ENCODE peak calls at places on chromosome 22, in seven cellular contexts. M is OCI-LY7, O is AG09309, C is neural progenitor cell, R is HFFc6, P is progenitor cell of endocrine pancreas, Y is stomach. J is an unnamed sample.

GRCh38 chr22:41668971-41669911 is 19.4 kb downstream of the SNU13 start:
- DNase-seq in M (no peak), O (peak), C (no peak), R (peak), P (no peak), Y (no peak), J (no peak)

GRCh38 chr22:41478473-41478872 is 9.6 kb downstream of the ACO2 start:
- DNase-seq in M (no peak), O (no peak), C (no peak), R (no peak), P (no peak), Y (no peak), J (no peak)

GRCh38 chr22:33919591-33920501 is at the start of gene LARGE1:
- DNase-seq in M (peak), O (no peak), C (peak), R (no peak), P (peak), Y (peak), J (peak)

GRCh38 chr22:43375951-43376455 is 32.8 kb upstream of the SCUBE1 start:
- DNase-seq in M (no peak), O (no peak), C (no peak), R (peak), P (no peak), Y (no peak), J (no peak)

GRCh38 chr22:19721486-19722172 is 1.7 kb upstream of the GP1BB start:
- DNase-seq in M (no peak), O (no peak), C (peak), R (no peak), P (no peak), Y (no peak), J (no peak)

GRCh38 chr22:40397436-40397835 is 27.0 kb downstream of the SGSM3 start:
- DNase-seq in M (no peak), O (no peak), C (no peak), R (no peak), P (no peak), Y (no peak), J (no peak)

GRCh38 chr22:42376721-42377177 is 55.5 kb downstream of the NFAM1 start:
- DNase-seq in M (no peak), O (no peak), C (peak), R (no peak), P (no peak), Y (peak), J (no peak)

GRCh38 chr22:24185001-24185500 is 3.8 kb downstream of the SUSD2 start:
- DNase-seq in M (no peak), O (no peak), C (no peak), R (no peak), P (no peak), Y (no peak), J (no peak)

GRCh38 chr22:30830907-30831306 is 136.2 kb downstream of the OSBP2 start:
- DNase-seq in M (no peak), O (peak), C (no peak), R (peak), P (no peak), Y (peak), J (no peak)

GRCh38 chr22:24875862-24876506 is 70.0 kb downstream of the SGSM1 start:
- DNase-seq in M (peak), O (no peak), C (peak), R (no peak), P (peak), Y (no peak), J (peak)

GRCh38 chr22:39683639-39684038 is 113.1 kb downstream of the CACNA1I start:
- DNase-seq in M (no peak), O (no peak), C (no peak), R (no peak), P (no peak), Y (no peak), J (no peak)

GRCh38 chr22:19720150-19720827 is 3.0 kb upstream of the GP1BB start:
- DNase-seq in M (no peak), O (no peak), C (no peak), R (no peak), P (no peak), Y (no peak), J (no peak)

GRCh38 chr22:40694409-40694808 is 15.1 kb downstream of the MCHR1 start:
- DNase-seq in M (no peak), O (no peak), C (no peak), R (no peak), P (no peak), Y (no peak), J (no peak)

GRCh38 chr22:38236786-38237185 is 35.0 kb downstream of the MAFF start:
- DNase-seq in M (no peak), O (no peak), C (no peak), R (no peak), P (no peak), Y (peak), J (no peak)

GRCh38 chr22:20160041-20160440 is 9.2 kb upstream of the CCDC188 start:
- DNase-seq in M (no peak), O (no peak), C (no peak), R (no peak), P (no peak), Y (no peak), J (no peak)

GRCh38 chr22:33875316-33875715 is 45.0 kb downstream of the LARGE1 start:
- DNase-seq in M (no peak), O (no peak), C (no peak), R (no peak), P (no peak), Y (no peak), J (no peak)

GRCh38 chr22:21702700-21703683 is 32.6 kb downstream of the YPEL1 start:
- DNase-seq in M (no peak), O (no peak), C (no peak), R (no peak), P (no peak), Y (no peak), J (no peak)

GRCh38 chr22:19559324-19559811 is 35.2 kb upstream of the CLDN5 start:
- DNase-seq in M (no peak), O (no peak), C (no peak), R (no peak), P (no peak), Y (no peak), J (no peak)

GRCh38 chr22:39457546-39458442 is 982 bp downstream of the MGAT3 start:
- DNase-seq in M (no peak), O (no peak), C (peak), R (no peak), P (no peak), Y (no peak), J (no peak)

GRCh38 chr22:32855023-32855756 is 53.7 kb downstream of the TIMP3 start:
- DNase-seq in M (no peak), O (no peak), C (no peak), R (no peak), P (no peak), Y (no peak), J (no peak)

GRCh38 chr22:50622723-50623327 is 5.1 kb downstream of the ARSA start:
- DNase-seq in M (peak), O (no peak), C (no peak), R (no peak), P (no peak), Y (peak), J (no peak)

GRCh38 chr22:35631597-35631996 is 14.5 kb upstream of the MB start:
- DNase-seq in M (peak), O (no peak), C (no peak), R (no peak), P (no peak), Y (peak), J (no peak)

GRCh38 chr22:22849640-22850610 is 37.7 kb upstream of the IGLL5 start:
- DNase-seq in M (peak), O (no peak), C (no peak), R (no peak), P (no peak), Y (no peak), J (no peak)

GRCh38 chr22:23219787-23220484 is 39.6 kb downstream of the BCR start:
- DNase-seq in M (peak), O (no peak), C (no peak), R (peak), P (no peak), Y (peak), J (no peak)

GRCh38 chr22:39234157-39234793 is 10.5 kb downstream of the PDGFB start:
- DNase-seq in M (no peak), O (no peak), C (peak), R (no peak), P (no peak), Y (no peak), J (no peak)

GRCh38 chr22:21095773-21096107 is 50.0 kb downstream of the LRRC74B start:
- DNase-seq in M (no peak), O (no peak), C (no peak), R (no peak), P (no peak), Y (no peak), J (no peak)

GRCh38 chr22:19568337-19569311 is 44.4 kb upstream of the CLDN5 start:
- DNase-seq in M (no peak), O (peak), C (no peak), R (peak), P (no peak), Y (no peak), J (no peak)

DNA sequence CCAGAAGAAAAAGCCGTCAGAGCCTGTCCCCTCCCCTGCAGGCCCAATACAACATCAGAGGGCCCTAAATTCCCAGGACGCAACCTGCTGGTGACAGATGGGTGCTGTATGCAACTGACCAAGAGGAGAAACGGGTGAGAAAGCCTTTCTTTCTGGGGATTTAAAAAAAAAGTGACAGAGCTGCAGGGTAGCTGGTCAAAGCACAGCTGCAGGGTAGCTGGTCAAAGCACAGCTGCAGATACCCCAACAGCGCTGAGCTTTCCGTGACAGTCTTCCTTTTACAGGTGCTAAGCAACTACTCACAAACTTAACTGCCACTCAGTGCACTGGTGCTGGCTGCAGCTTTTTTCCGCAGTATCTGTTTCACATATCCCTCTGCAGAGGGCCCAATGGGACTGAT is 17.8 kb downstream of the AP1B1 start:
- DNase-seq in M (peak), O (no peak), C (peak), R (no peak), P (peak), Y (no peak), J (no peak)
- TF ChIP-seq CTCF in M (peak), O (no peak), C (peak), R (no peak), P (peak), Y (no peak), J (no peak)

GRCh38 chr22:36824655-36825054 is 7.8 kb upstream of the PVALB start:
- DNase-seq in M (no peak), O (no peak), C (no peak), R (no peak), P (no peak), Y (no peak), J (no peak)

GRCh38 chr22:36829370-36830002 is 12.7 kb upstream of the PVALB start:
- DNase-seq in M (no peak), O (no peak), C (no peak), R (no peak), P (no peak), Y (no peak), J (no peak)

GRCh38 chr22:36830601-36831000 is 13.8 kb upstream of the PVALB start:
- DNase-seq in M (no peak), O (no peak), C (no peak), R (no peak), P (no peak), Y (no peak), J (no peak)

GRCh38 chr22:36826262-36826661 is 9.4 kb upstream of the PVALB start:
- DNase-seq in M (no peak), O (no peak), C (no peak), R (no peak), P (no peak), Y (no peak), J (no peak)

DNA sequence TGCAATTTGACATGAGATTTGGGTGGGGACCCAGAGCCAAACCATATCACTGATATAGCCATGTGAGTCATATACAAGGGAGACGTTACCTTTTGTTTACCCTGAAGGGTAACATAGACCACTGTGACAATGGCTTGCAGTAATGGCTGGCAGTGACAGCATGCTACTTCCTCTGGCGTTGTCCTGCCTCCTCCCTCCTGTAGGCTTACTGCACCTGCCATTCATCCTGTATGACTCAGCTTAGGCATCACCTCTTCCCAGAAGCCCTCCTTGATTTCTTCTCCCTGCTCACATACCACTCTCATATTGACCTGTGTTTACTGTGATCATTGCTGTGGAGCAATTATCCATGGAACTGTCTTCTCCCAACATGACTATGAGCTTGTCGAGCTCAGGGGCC is 12.0 kb upstream of the PVALB start:
- DNase-seq in M (no peak), O (no peak), C (no peak), R (no peak), P (no peak), Y (no peak), J (no peak)
- TF ChIP-seq CTCF in M (no peak), O (no peak), C (no peak), R (no peak), P (no peak), Y (no peak), J (no peak)

GRCh38 chr22:37195921-37196320 is 7.9 kb upstream of the C1QTNF6 start:
- DNase-seq in M (no peak), O (no peak), C (no peak), R (no peak), P (no peak), Y (no peak), J (no peak)

GRCh38 chr22:37197451-37198289 is 9.6 kb upstream of the C1QTNF6 start:
- DNase-seq in M (no peak), O (no peak), C (no peak), R (peak), P (no peak), Y (peak), J (no peak)

GRCh38 chr22:37194750-37195149 is 6.7 kb upstream of the C1QTNF6 start:
- DNase-seq in M (no peak), O (no peak), C (no peak), R (no peak), P (no peak), Y (no peak), J (no peak)

GRCh38 chr22:37198290-37199102 is 10.4 kb upstream of the C1QTNF6 start:
- DNase-seq in M (peak), O (no peak), C (peak), R (peak), P (peak), Y (peak), J (peak)

DNA sequence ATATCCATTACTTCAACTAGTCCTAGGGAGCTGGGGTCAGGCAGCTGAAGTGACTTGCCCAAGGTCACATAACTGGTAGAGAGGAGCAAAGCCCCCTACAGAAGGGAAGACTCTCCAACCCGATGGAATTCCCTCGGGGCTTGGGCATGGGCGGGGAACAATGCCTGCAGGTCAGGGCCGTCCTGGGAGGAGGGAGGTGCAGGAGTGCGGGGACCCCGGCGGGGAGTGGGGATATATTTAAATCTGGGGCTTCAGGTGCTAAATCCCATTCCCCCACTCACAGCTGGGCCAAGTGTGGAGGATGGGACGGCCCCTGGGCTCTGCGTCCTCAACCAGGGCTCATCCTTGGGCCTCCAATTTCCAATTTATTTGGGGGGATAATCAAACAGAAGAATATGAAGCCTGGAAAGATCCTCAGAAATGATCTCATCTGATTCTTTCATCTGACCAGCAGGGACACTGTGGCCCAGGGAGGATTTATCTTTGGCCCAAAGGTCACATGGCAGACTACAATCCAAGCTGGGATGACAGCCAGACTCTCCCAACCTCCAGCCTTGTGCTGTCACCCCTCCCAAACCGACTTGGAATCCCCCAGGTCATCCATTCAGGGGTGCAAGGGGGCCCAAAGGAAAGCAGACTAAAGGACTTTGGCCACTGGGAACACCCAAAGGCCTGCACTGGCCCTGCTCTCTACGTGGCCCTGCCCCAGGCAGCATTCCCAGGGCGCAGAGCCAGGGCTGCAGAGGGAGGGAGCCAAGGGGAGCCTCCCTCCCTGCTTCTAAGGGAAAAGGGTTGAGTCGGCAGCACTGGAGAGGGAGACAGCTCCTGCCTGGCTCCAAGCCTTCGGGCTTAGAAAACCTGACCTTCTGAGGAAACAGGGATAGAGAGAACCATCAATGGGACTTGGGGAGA is 8.7 kb upstream of the C1QTNF6 start:
- DNase-seq in M (no peak), O (peak), C (peak), R (peak), P (no peak), Y (peak), J (peak)
- TF ChIP-seq CTCF in M (no peak), O (no peak), C (no peak), R (peak), P (no peak), Y (no peak), J (no peak)

GRCh38 chr22:45999379-45999971 is 22.5 kb upstream of the WNT7B start:
- DNase-seq in M (peak), O (no peak), C (no peak), R (no peak), P (no peak), Y (no peak), J (no peak)
- TF ChIP-seq CTCF in M (no peak), O (no peak), C (no peak), R (no peak), P (no peak), Y (no peak), J (no peak)

GRCh38 chr22:44957267-44957905 is 52.4 kb downstream of the PHF21B start:
- DNase-seq in M (no peak), O (no peak), C (peak), R (no peak), P (no peak), Y (no peak), J (no peak)
- TF ChIP-seq CTCF in M (peak), O (peak), C (peak), R (peak), P (peak), Y (no peak), J (peak)

GRCh38 chr22:46107753-46108563 is 42.4 kb upstream of the PPARA start:
- DNase-seq in M (no peak), O (no peak), C (no peak), R (peak), P (no peak), Y (no peak), J (no peak)

GRCh38 chr22:46107089-46107664 is 43.1 kb upstream of the PPARA start:
- DNase-seq in M (no peak), O (no peak), C (no peak), R (no peak), P (no peak), Y (peak), J (no peak)

GRCh38 chr22:46109474-46110003 is 40.8 kb upstream of the PPARA start:
- DNase-seq in M (no peak), O (no peak), C (no peak), R (no peak), P (no peak), Y (no peak), J (no peak)

GRCh38 chr22:46110215-46110614 is 40.1 kb upstream of the PPARA start:
- DNase-seq in M (no peak), O (no peak), C (no peak), R (no peak), P (no peak), Y (no peak), J (no peak)

GRCh38 chr22:46108564-46109473 is 41.5 kb upstream of the PPARA start:
- DNase-seq in M (no peak), O (no peak), C (peak), R (peak), P (no peak), Y (peak), J (no peak)
- TF ChIP-seq CTCF in M (no peak), O (peak), C (no peak), R (peak), P (no peak), Y (no peak), J (no peak)

GRCh38 chr22:27097933-27098332 is 440.5 kb downstream of the MIAT start:
- DNase-seq in M (no peak), O (no peak), C (no peak), R (no peak), P (no peak), Y (no peak), J (no peak)
- TF ChIP-seq CTCF in M (no peak), O (no peak), C (no peak), R (no peak), P (no peak), Y (no peak), J (no peak)

DNA sequence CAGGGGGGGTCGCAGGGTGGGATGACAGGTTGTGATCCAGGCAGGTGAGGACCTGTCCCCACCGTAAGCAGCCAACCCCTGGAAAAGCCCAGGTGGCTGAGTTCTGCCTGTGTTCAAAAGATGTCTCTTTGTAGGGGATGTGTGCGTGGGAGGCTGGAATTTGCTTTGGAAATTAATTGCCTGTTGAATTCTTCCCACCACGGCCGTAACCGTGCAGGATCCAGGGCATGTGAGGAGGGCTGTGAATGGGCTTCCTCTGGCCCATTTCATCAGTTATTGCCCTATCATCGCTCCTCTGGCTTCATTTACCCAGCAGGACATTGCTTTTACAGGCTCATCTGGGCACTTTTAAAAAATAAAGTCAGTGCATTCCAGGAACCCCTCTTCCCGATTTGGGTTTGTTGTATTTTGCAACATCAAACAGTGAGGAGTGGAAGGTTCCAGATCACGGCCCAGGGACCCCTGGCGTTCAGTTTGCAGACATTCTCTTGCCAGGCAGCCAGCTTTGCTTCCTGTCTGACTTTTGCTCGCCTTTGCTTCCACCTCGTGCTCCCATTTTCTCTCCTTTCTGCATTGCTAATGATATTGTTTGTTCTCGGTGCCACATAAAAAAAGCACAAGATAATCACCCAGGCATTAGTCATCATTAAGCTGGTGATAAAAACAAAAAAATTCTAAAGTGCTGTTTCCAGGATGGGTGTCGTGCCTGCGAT is 1306.6 kb downstream of the BRD1 start:
- DNase-seq in M (peak), O (no peak), C (no peak), R (no peak), P (no peak), Y (no peak), J (no peak)
- TF ChIP-seq CTCF in M (peak), O (no peak), C (no peak), R (no peak), P (no peak), Y (no peak), J (no peak)

J was measured in mesothelial cell of epicardium.